ENCODE peak calls at places on chromosomes 3 and 15, in five cellular contexts. Z is SK-N-DZ; O is CD4-positive, alpha-beta T cell; P is mammary epithelial cell; L is tibial nerve. G is an unnamed sample.

GRCh38 chr15:36291501-36291900 is 287.9 kb upstream of the CDIN1 start:
- DNase-seq in L (no peak), P (no peak), O (no peak), Z (no peak), G (no peak)

GRCh38 chr15:94193906-94194305 is 37.5 kb upstream of the MCTP2 start:
- DNase-seq in O (no peak), P (no peak), L (no peak), Z (no peak), G (no peak)

GRCh38 chr3:174439621-174440349 is 419.3 kb upstream of the NAALADL2 start:
- DNase-seq in L (no peak), P (peak; percentile 84), Z (no peak), O (no peak), G (peak; percentile 39)

GRCh38 chr3:175144368-175144767 is 285.2 kb downstream of the NAALADL2 start:
- DNase-seq in Z (no peak), O (no peak), P (no peak), L (no peak), G (no peak)

GRCh38 chr3:151584603-151585002 is 123.7 kb upstream of the IGSF10 start:
- DNase-seq in O (no peak), Z (no peak), L (no peak), P (peak; percentile 24), G (no peak)

GRCh38 chr3:144369151-144369879 is 397.7 kb downstream of the DIPK2A start:
- DNase-seq in L (no peak), Z (no peak), P (no peak), O (no peak), G (no peak)

GRCh38 chr3:129672412-129672811 is 65.9 kb upstream of the PLXND1 start:
- DNase-seq in L (no peak), P (no peak), Z (no peak), O (no peak), G (no peak)

GRCh38 chr15:99029358-99029871 is 21.8 kb upstream of the PGPEP1L start:
- DNase-seq in P (peak; percentile 24), O (no peak), Z (no peak), L (no peak), G (no peak)

GRCh38 chr3:17753271-17753992 is 11.0 kb upstream of the TBC1D5 start:
- DNase-seq in O (no peak), Z (no peak), P (no peak), L (no peak), G (no peak)

GRCh38 chr3:65936908-65937638 is 101.6 kb downstream of the MAGI1 start:
- DNase-seq in P (no peak), Z (no peak), O (no peak), L (no peak), G (no peak)